ENCODE peak calls at places on chromosomes 13 and 19, in nine cellular contexts. U, X, S, K, H, L, P, Z and Q are unnamed samples.

GRCh38 chr19:24127601-24128000 is 40.6 kb downstream of the ZNF254 start:
- DNase-seq in U (no peak), X (no peak), S (no peak), K (no peak), H (no peak), L (no peak), P (no peak), Z (no peak), Q (no peak)

GRCh38 chr13:100941811-100942361 is 267.3 kb upstream of the TMTC4 start:
- DNase-seq in U (no peak), X (no peak), S (no peak), K (no peak), H (no peak), L (no peak), P (no peak), Z (no peak), Q (no peak)

GRCh38 chr19:35171730-35172129 is 17.2 kb downstream of the FXYD5 start:
- DNase-seq in U (no peak), X (no peak), S (no peak), K (no peak), H (no peak), L (no peak), P (no peak), Z (no peak), Q (no peak)

GRCh38 chr19:22945560-22945959 is 57.4 kb downstream of the ZNF728 start:
- DNase-seq in U (no peak), X (no peak), S (no peak), K (no peak), H (no peak), L (no peak), P (no peak), Z (no peak), Q (no peak)

GRCh38 chr19:42051166-42052115 is 18.6 kb downstream of the GRIK5 start:
- DNase-seq in U (no peak), X (no peak), S (peak), K (no peak), H (no peak), L (no peak), P (no peak), Z (no peak), Q (no peak)

GRCh38 chr13:40386586-40386985 is 279.9 kb downstream of the FOXO1 start:
- DNase-seq in U (no peak), X (no peak), S (no peak), K (no peak), H (no peak), L (no peak), P (no peak), Z (no peak), Q (no peak)

GRCh38 chr13:88764103-88764502 is 1092.9 kb downstream of the SLITRK5 start:
- DNase-seq in U (no peak), X (no peak), S (no peak), K (no peak), H (no peak), L (no peak), P (no peak), Z (no peak), Q (no peak)

GRCh38 chr19:18809149-18809978 is 18.3 kb upstream of the COMP start:
- DNase-seq in U (no peak), X (peak), S (no peak), K (no peak), H (no peak), L (peak), P (no peak), Z (no peak), Q (no peak)

GRCh38 chr13:110334256-110334655 is 27.2 kb downstream of the COL4A2 start:
- DNase-seq in U (no peak), X (no peak), S (no peak), K (no peak), H (no peak), L (peak), P (no peak), Z (no peak), Q (no peak)